ENCODE peak calls at places on chromosomes 2 and 18, in six cellular contexts. K, T, O, F, Z and I are unnamed samples.

GRCh38 chr2:237231593-237231992 is 145.9 kb downstream of the COPS8 start:
- DNase-seq in K (peak; percentile 60), T (no peak), O (no peak), F (no peak), Z (no peak), I (no peak)

GRCh38 chr2:55862673-55863390 is 60.8 kb downstream of the EFEMP1 start:
- DNase-seq in K (no peak), T (peak; percentile 76), O (peak; percentile 93), F (peak; percentile 79), Z (no peak), I (no peak)

GRCh38 chr2:9663008-9663879 is 32.4 kb upstream of the YWHAQ start:
- DNase-seq in K (no peak), T (no peak), O (no peak), F (no peak), Z (no peak), I (no peak)

GRCh38 chr2:242024751-242025355 is 155.3 kb downstream of the RTP5 start:
- DNase-seq in K (no peak), T (no peak), O (no peak), F (no peak), Z (no peak), I (no peak)

GRCh38 chr2:72131916-72132841 is 15.5 kb downstream of the CYP26B1 start:
- DNase-seq in K (no peak), T (no peak), O (no peak), F (no peak), Z (no peak), I (no peak)

GRCh38 chr2:164523026-164523425 is 98.3 kb downstream of the GRB14 start:
- DNase-seq in K (no peak), T (no peak), O (peak; percentile 47), F (no peak), Z (no peak), I (no peak)

GRCh38 chr2:237708961-237709360 is 81.6 kb downstream of the LRRFIP1 start:
- DNase-seq in K (no peak), T (no peak), O (no peak), F (no peak), Z (no peak), I (no peak)

GRCh38 chr18:11324956-11325873 is 175.8 kb upstream of the PIEZO2 start:
- DNase-seq in K (no peak), T (no peak), O (peak; percentile 61), F (no peak), Z (no peak), I (no peak)

GRCh38 chr2:221500501-221501209 is 71.4 kb downstream of the EPHA4 start:
- DNase-seq in K (no peak), T (no peak), O (no peak), F (no peak), Z (no peak), I (no peak)

GRCh38 chr18:48702346-48703032 is 163.7 kb downstream of the CTIF start:
- DNase-seq in K (no peak), T (no peak), O (no peak), F (no peak), Z (no peak), I (no peak)

GRCh38 chr2:13000644-13001375 is 284.1 kb downstream of the TRIB2 start:
- DNase-seq in K (no peak), T (peak; percentile 35), O (no peak), F (no peak), Z (no peak), I (no peak)

GRCh38 chr2:655626-656025 is 21.6 kb downstream of the TMEM18 start:
- DNase-seq in K (no peak), T (no peak), O (no peak), F (no peak), Z (no peak), I (no peak)

GRCh38 chr18:79982736-79983135 is 5.6 kb downstream of the TXNL4A start:
- DNase-seq in K (no peak), T (no peak), O (no peak), F (no peak), Z (no peak), I (no peak)

GRCh38 chr2:219474285-219475060 is 24.2 kb upstream of the GMPPA start:
- DNase-seq in K (no peak), T (no peak), O (no peak), F (no peak), Z (no peak), I (no peak)

GRCh38 chr18:57286949-57287348 is 65.4 kb upstream of the ST8SIA3 start:
- DNase-seq in K (no peak), T (no peak), O (no peak), F (no peak), Z (no peak), I (no peak)

GRCh38 chr18:57287766-57288165 is 64.6 kb upstream of the ST8SIA3 start:
- DNase-seq in K (no peak), T (no peak), O (no peak), F (no peak), Z (no peak), I (no peak)
- H3K4me1 ChIP-seq in K (no peaks in the 10 kb centered on the region), T (no peaks in the 10 kb centered on the region), O (no peaks in the 10 kb centered on the region), F (no peaks in the 10 kb centered on the region), Z (no peaks in the 10 kb centered on the region), I (no peaks in the 10 kb centered on the region)

DNA sequence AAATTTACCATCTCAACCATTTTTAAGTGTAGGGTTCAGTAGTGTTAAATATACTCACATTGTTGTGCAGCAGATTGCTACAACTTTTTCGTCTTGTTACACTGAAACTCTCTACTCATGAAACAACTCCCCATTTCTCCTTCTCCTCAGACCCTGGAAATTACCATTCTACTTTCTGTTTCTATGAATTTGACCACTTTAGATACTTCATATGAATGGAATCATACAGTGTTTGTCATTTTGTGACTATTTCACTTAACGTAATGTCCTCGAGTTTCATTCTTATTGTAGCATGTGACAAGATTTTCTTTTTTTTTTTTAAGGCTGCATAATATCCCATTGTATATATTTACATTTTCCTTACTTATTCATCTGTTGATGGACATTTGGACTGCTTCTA is 203.8 kb downstream of the PLCL1 start:
- DNase-seq in K (no peak), T (no peak), O (no peak), F (no peak), Z (no peak), I (no peak)
- H3K4me1 ChIP-seq in K (peaks cover 21% of the 10 kb centered on the region), T (peaks cover 5% of the 10 kb centered on the region), O (no peaks in the 10 kb centered on the region), F (peaks cover 6% of the 10 kb centered on the region), Z (no peaks in the 10 kb centered on the region), I (no peaks in the 10 kb centered on the region)

GRCh38 chr2:205781244-205781643 is 98.9 kb downstream of the NRP2 start:
- DNase-seq in K (no peak), T (no peak), O (no peak), F (no peak), Z (no peak), I (no peak)

GRCh38 chr2:205783872-205784510 is 101.7 kb downstream of the NRP2 start:
- DNase-seq in K (no peak), T (no peak), O (no peak), F (no peak), Z (no peak), I (no peak)

GRCh38 chr2:205778326-205778725 is 96.0 kb downstream of the NRP2 start:
- DNase-seq in K (no peak), T (no peak), O (no peak), F (no peak), Z (no peak), I (no peak)

GRCh38 chr2:205776720-205777119 is 94.4 kb downstream of the NRP2 start:
- DNase-seq in K (no peak), T (no peak), O (no peak), F (no peak), Z (no peak), I (no peak)

DNA sequence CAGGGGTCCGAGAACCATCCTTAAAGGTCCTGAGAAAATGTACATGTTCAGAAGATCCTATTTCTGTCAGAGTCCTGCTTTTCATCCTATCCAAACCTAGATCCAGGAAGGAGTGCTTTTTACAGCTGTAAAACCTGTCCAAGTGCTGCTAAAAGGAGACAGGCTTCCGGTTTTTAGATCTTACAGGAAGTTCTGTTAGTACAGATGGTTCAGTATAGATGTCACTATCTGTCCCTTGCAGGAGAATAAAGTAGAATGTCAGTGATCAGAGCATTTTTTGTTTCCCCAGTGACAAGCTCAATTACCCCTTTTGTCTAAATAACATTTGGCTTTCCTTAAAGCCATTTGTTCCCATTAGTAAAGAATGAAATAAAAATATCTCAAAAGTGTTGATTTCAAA is 98.3 kb downstream of the NRP2 start:
- DNase-seq in K (no peak), T (no peak), O (no peak), F (no peak), Z (no peak), I (no peak)
- H3K4me1 ChIP-seq in K (peaks cover 100% of the 10 kb centered on the region), T (peaks cover 7% of the 10 kb centered on the region), O (no peaks in the 10 kb centered on the region), F (no peaks in the 10 kb centered on the region), Z (no peaks in the 10 kb centered on the region), I (peaks cover 25% of the 10 kb centered on the region)

GRCh38 chr2:127631997-127632581 is 13.9 kb upstream of the GPR17 start:
- DNase-seq in K (no peak), T (no peak), O (no peak), F (no peak), Z (no peak), I (no peak)
- H3K4me1 ChIP-seq in K (peaks cover 71% of the 10 kb centered on the region), T (no peaks in the 10 kb centered on the region), O (peaks cover 12% of the 10 kb centered on the region), F (peaks cover 24% of the 10 kb centered on the region), Z (no peaks in the 10 kb centered on the region), I (peaks cover 58% of the 10 kb centered on the region)

GRCh38 chr2:15668611-15669305 is 77.1 kb downstream of the DDX1 start:
- DNase-seq in K (no peak), T (no peak), O (no peak), F (no peak), Z (no peak), I (no peak)

GRCh38 chr2:15670981-15671380 is 79.3 kb downstream of the DDX1 start:
- DNase-seq in K (no peak), T (no peak), O (no peak), F (no peak), Z (no peak), I (no peak)

GRCh38 chr2:15670469-15670868 is 78.8 kb downstream of the DDX1 start:
- DNase-seq in K (no peak), T (no peak), O (no peak), F (no peak), Z (no peak), I (no peak)

GRCh38 chr2:15667579-15668556 is 76.2 kb downstream of the DDX1 start:
- DNase-seq in K (no peak), T (no peak), O (peak; percentile 6), F (no peak), Z (no peak), I (no peak)

GRCh38 chr2:15669375-15669910 is 77.8 kb downstream of the DDX1 start:
- DNase-seq in K (no peak), T (no peak), O (no peak), F (no peak), Z (no peak), I (no peak)
- H3K4me1 ChIP-seq in K (peaks cover 5% of the 10 kb centered on the region), T (no peaks in the 10 kb centered on the region), O (no peaks in the 10 kb centered on the region), F (no peaks in the 10 kb centered on the region), Z (no peaks in the 10 kb centered on the region), I (peaks cover 5% of the 10 kb centered on the region)

DNA sequence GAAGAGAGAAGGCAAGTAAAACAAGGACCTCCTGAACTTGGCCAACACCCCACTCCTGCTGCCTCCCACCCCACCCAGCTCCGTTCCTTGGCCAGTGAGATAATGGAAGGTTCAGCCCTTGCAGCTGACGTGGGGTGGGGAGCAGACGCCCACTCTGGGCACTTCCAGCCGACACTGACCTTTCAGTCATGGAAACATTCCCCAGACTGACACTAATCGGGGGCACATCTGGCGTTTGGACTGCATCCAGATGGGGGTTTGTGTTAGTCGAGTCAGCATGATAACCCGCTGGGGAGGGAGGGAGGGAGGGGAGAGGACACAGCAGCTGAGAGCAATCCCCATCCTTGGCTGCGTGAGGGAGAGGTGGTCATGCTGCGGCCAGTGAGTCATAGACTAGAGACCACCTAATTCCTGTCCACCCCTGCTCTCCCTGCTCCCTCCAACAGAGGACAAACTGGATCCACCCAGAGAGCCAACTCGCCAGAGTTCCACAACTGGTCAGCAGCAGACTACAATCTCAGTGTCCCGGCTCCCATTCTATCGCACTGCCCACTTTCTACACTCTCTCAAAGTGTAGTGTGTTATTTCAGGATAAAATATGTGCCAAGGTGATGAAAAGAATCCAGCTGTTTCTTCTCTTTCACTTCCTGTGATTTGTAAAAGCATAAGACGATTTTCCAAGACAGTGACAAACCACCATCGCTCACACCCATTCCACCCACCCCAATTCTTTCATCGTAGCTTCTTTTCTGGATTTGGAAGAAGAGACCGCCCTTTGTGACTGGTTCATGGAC is 115.4 kb upstream of the PKDCC start:
- DNase-seq in K (peak; percentile 93), T (peak; percentile 84), O (no peak), F (peak; percentile 74), Z (peak; percentile 46), I (peak; percentile 53)
- H3K4me1 ChIP-seq in K (peaks cover 45% of the 10 kb centered on the region), T (peaks cover 35% of the 10 kb centered on the region), O (peaks cover 62% of the 10 kb centered on the region), F (peaks cover 29% of the 10 kb centered on the region), Z (peaks cover 6% of the 10 kb centered on the region), I (peaks cover 16% of the 10 kb centered on the region)